ENCODE peak calls at places on chromosomes 3 and 15, in eight cellular contexts. I, L, X, C, U, Y, B and M are unnamed samples.
A peak's percentile ranks its signal among the peaks of the same experiment; 100 is the strongest.

GRCh38 chr15:65884511-65884910 is 15.2 kb downstream of the RAB11A start:
- DNase-seq in B (no peak), C (no peak), L (no peak), Y (peak; percentile 11), X (no peak), U (no peak), I (no peak), M (no peak)

GRCh38 chr15:73338606-73339388 is 30.0 kb downstream of the HCN4 start:
- DNase-seq in X (no peak), Y (no peak), U (no peak), L (no peak), C (no peak), B (no peak), I (no peak), M (no peak)

GRCh38 chr3:58010562-58010961 is 2.3 kb downstream of the FLNB start:
- DNase-seq in L (no peak), C (no peak), Y (no peak), X (no peak), I (peak; percentile 39), B (no peak), U (no peak), M (no peak)

GRCh38 chr3:57752307-57752706 is 3.8 kb upstream of the SLMAP start:
- DNase-seq in U (peak; percentile 90), I (no peak), B (no peak), C (peak; percentile 18), L (no peak), X (no peak), Y (no peak), M (no peak)

GRCh38 chr3:69869643-69870042 is 129.9 kb upstream of the SAMMSON start:
- DNase-seq in C (no peak), Y (no peak), X (no peak), I (no peak), U (no peak), L (no peak), B (no peak), M (no peak)

GRCh38 chr15:98154863-98155262 is 194.4 kb downstream of the ARRDC4 start:
- DNase-seq in Y (peak; percentile 20), L (no peak), U (peak; percentile 96), X (no peak), I (no peak), B (no peak), C (no peak), M (peak; percentile 96)

GRCh38 chr15:65226221-65226620 is 14.9 kb upstream of the CILP start:
- DNase-seq in B (no peak), X (no peak), C (no peak), Y (no peak), U (no peak), L (no peak), I (no peak), M (no peak)

GRCh38 chr3:157305392-157305791 is 131.3 kb upstream of the PTX3 start:
- DNase-seq in B (no peak), L (no peak), I (no peak), Y (no peak), C (no peak), X (no peak), U (no peak), M (no peak)

GRCh38 chr15:59999558-60000112 is 4.5 kb upstream of the FOXB1 start:
- DNase-seq in C (no peak), L (peak; percentile 54), U (no peak), I (peak; percentile 16), B (no peak), X (no peak), Y (no peak), M (no peak)

GRCh38 chr3:17129550-17129949 is 244.8 kb downstream of the PLCL2 start:
- DNase-seq in U (no peak), L (no peak), Y (no peak), I (no peak), X (no peak), C (no peak), B (no peak), M (no peak)

GRCh38 chr3:11434017-11434526 is 161.9 kb downstream of the ATG7 start:
- DNase-seq in Y (peak; percentile 22), B (peak; percentile 51), I (peak; percentile 41), L (no peak), X (peak; percentile 82), C (peak; percentile 11), U (no peak), M (peak; percentile 87)

GRCh38 chr15:31024330-31024729 is 32.9 kb upstream of the MTMR10 start:
- DNase-seq in L (peak; percentile 41), Y (no peak), I (no peak), U (peak; percentile 91), C (no peak), X (no peak), B (no peak), M (peak; percentile 96)

GRCh38 chr3:151501171-151501790 is 40.4 kb upstream of the IGSF10 start:
- DNase-seq in C (no peak), X (no peak), Y (no peak), L (no peak), B (no peak), U (no peak), I (no peak), M (no peak)

GRCh38 chr3:61257148-61257547 is 5.9 kb upstream of the FHIT start:
- DNase-seq in X (no peak), C (no peak), I (no peak), Y (no peak), L (no peak), B (no peak), U (no peak), M (no peak)

GRCh38 chr3:38608961-38609360 is 40.5 kb downstream of the SCN5A start:
- DNase-seq in L (no peak), C (no peak), X (no peak), U (no peak), Y (no peak), I (no peak), B (no peak), M (no peak)

GRCh38 chr3:8903191-8903590 is 60.1 kb downstream of the RAD18 start:
- DNase-seq in C (no peak), B (no peak), Y (no peak), I (no peak), L (no peak), U (no peak), X (no peak), M (no peak)

GRCh38 chr3:8914491-8914890 is 48.8 kb downstream of the RAD18 start:
- DNase-seq in U (no peak), Y (no peak), X (no peak), I (no peak), B (no peak), C (no peak), L (no peak), M (no peak)

GRCh38 chr3:8911781-8912180 is 51.5 kb downstream of the RAD18 start:
- DNase-seq in U (no peak), L (no peak), Y (no peak), C (no peak), X (no peak), B (no peak), I (no peak), M (no peak)

GRCh38 chr3:8909160-8909559 is 54.1 kb downstream of the RAD18 start:
- DNase-seq in X (no peak), L (no peak), C (no peak), B (no peak), I (no peak), U (no peak), Y (no peak), M (no peak)
- TF ChIP-seq CTCF in X (no peak), L (no peak), C (no peak), B (no peak), I (no peak), U (no peak), Y (no peak), M (no peak)

GRCh38 chr3:149701206-149701976 is 43.6 kb upstream of the WWTR1 start:
- DNase-seq in B (no peak), I (no peak), X (no peak), U (no peak), L (no peak), C (no peak), Y (no peak), M (no peak)
- H3K4me3 ChIP-seq in B (no peak overlapping the region), I (no peak overlapping the region), X (no peak overlapping the region), U (no peak overlapping the region), L (no peak overlapping the region), C (no peak overlapping the region), Y (no peak overlapping the region), M (no peak overlapping the region)

DNA sequence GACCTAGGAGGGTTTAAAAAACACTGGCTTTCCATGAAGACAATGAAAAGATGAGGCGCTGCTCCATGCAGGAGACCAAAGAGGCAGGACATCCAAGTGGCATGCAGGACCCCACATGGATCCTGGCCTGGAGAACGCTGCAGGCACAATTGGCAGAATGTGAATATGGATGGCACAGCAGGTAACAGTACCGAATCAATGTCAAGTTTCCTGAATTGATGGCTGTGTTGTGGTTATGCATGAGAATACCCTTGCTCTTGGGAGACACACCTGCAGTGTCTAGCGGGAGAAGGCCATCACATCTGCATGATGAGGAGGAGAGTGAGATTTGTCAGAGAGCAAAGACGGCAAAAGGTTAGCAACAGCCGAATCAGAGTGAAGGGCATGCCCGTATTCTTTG is 74.3 kb upstream of the SEC13 start:
- DNase-seq in U (no peak), B (no peak), Y (no peak), L (no peak), C (no peak), X (no peak), I (no peak), M (no peak)
- H3K36me3 ChIP-seq in U (no peaks in the 10 kb centered on the region), B (no peaks in the 10 kb centered on the region), Y (no peaks in the 10 kb centered on the region), L (no peaks in the 10 kb centered on the region), C (no peaks in the 10 kb centered on the region), X (no peaks in the 10 kb centered on the region), I (no peaks in the 10 kb centered on the region), M (no peaks in the 10 kb centered on the region)

DNA sequence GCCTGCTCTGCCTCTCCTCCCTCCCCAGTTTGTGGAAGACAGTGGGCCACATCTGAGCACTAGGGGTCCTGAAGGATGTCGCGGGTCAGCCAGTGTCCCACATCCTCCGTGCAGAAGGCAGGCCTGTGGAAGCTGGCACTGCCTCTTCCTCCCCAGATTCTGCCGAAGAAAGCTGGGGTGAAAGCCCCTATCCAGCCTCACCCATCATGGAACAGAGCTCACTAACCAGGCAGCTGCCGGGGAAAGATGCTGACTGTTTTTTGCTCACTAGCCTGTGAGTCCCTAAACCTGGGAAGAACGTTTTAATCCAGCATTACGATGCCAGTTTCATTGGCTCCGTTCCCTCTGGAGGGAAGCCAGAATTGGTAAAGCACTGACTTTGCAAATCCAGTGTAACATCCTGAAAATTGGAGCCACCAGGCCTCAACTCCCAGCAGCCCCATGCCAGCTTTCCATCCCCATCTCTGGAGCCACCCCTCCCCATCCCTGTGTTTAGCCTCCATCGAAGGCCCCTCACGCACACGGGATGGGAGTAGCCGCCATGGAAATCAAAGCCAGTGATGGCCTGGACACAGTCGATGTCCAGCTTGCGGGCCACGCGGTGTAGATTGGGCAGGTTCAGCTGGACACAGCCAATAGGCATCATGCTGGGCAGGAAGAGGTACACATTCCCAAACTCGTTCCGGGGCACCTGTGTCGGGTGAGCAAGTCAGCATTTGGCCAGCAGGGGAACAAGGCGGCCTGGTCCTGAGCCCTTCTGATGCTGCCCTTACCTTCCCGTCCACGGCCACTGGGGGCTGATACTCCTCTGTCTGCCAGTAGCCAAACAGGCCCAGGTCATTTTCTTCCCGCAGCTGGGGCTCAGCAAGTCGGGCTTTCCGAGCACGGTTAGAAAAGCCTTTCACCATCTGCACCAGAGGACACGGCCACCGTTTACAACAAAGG is 23.5 kb downstream of the TMEM43 start:
- DNase-seq in C (no peak), U (no peak), L (peak; percentile 55), X (no peak), I (peak; percentile 54), B (peak; percentile 19), Y (peak; percentile 67), M (no peak)
- TF ChIP-seq CTCF in C (no peak), U (peak; percentile 7), L (peak; percentile 44), X (no peak), I (peak; percentile 34), B (no peak), Y (no peak), M (no peak)

GRCh38 chr3:59867185-59868002 is 817.6 kb upstream of the CFAP20DC start:
- DNase-seq in U (no peak), B (no peak), X (no peak), L (no peak), C (no peak), I (no peak), Y (no peak), M (no peak)
- H3K4me3 ChIP-seq in U (no peak overlapping the region), B (no peak overlapping the region), X (no peak overlapping the region), L (no peak overlapping the region), C (no peak overlapping the region), I (no peak overlapping the region), Y (no peak overlapping the region), M (no peak overlapping the region)